ENCODE peak calls at places on chromosomes 3 and 15, in six cellular contexts. Z, E, F, K, G and I are unnamed samples.

GRCh38 chr15:56225520-56225919 is 18.2 kb downstream of the RFX7 start:
- DNase-seq in K (no peak), F (no peak), G (no peak), Z (no peak), E (no peak), I (no peak)

GRCh38 chr15:93035953-93036810 is 52.8 kb downstream of the RGMA start:
- DNase-seq in Z (peak; percentile 28), F (no peak), E (peak; percentile 73), K (peak; percentile 69), G (no peak), I (peak; percentile 59)

GRCh38 chr15:33780011-33780768 is 188.1 kb upstream of the CHRM5 start:
- DNase-seq in F (no peak), G (peak; percentile 2), Z (no peak), E (no peak), K (no peak), I (no peak)

GRCh38 chr3:156388469-156389150 is 166.3 kb downstream of the SSR3 start:
- DNase-seq in Z (no peak), E (no peak), F (no peak), K (no peak), G (no peak), I (no peak)

GRCh38 chr3:150743508-150743907 is 19.5 kb downstream of the SIAH2 start:
- DNase-seq in G (no peak), Z (no peak), E (no peak), F (no peak), K (no peak), I (no peak)

GRCh38 chr3:69364354-69364753 is 21.5 kb downstream of the FRMD4B start:
- DNase-seq in F (no peak), E (no peak), Z (no peak), K (peak; percentile 56), G (no peak), I (no peak)

GRCh38 chr3:49263490-49263889 is 13.5 kb downstream of the C3orf62 start:
- DNase-seq in G (no peak), E (no peak), Z (no peak), K (no peak), F (no peak), I (no peak)

GRCh38 chr3:124761250-124761796 is 31.1 kb downstream of the UMPS start:
- DNase-seq in K (peak; percentile 77), G (peak; percentile 49), E (peak; percentile 68), F (peak; percentile 50), Z (peak; percentile 66), I (peak; percentile 38)

GRCh38 chr15:101020945-101021344 is 101.8 kb downstream of the LRRK1 start:
- DNase-seq in K (no peak), Z (no peak), F (no peak), G (no peak), E (no peak), I (no peak)

GRCh38 chr15:77421370-77421700 is 647 bp downstream of the HMG20A start:
- DNase-seq in F (no peak), K (peak; percentile 7), E (no peak), G (no peak), Z (peak; percentile 15), I (peak; percentile 20)

GRCh38 chr15:65476942-65477341 is 40.5 kb downstream of the DPP8 start:
- DNase-seq in G (no peak), F (no peak), Z (no peak), E (no peak), K (no peak), I (no peak)

GRCh38 chr15:43748376-43748775 is 2.1 kb downstream of the PDIA3 start:
- DNase-seq in E (no peak), K (no peak), F (no peak), Z (no peak), G (no peak), I (no peak)

GRCh38 chr3:153130312-153130977 is 31.6 kb upstream of the RAP2B start:
- DNase-seq in E (no peak), K (no peak), G (peak; percentile 72), Z (no peak), F (no peak), I (no peak)

GRCh38 chr15:82554351-82554750 is 14.1 kb upstream of the RPS17 start:
- DNase-seq in G (no peak), F (no peak), Z (no peak), E (no peak), K (no peak), I (no peak)

GRCh38 chr3:98778383-98778782 is 15.2 kb downstream of the ST3GAL6 start:
- DNase-seq in K (no peak), F (no peak), G (no peak), Z (no peak), E (no peak), I (peak; percentile 81)

GRCh38 chr3:193078996-193079731 is 161.5 kb upstream of the MB21D2 start:
- DNase-seq in Z (no peak), F (no peak), E (no peak), G (no peak), K (no peak), I (no peak)

GRCh38 chr3:169348981-169349942 is 314.2 kb downstream of the MECOM start:
- DNase-seq in K (no peak), E (no peak), Z (no peak), F (no peak), G (no peak), I (no peak)

GRCh38 chr3:14123308-14124222 is 1.1 kb downstream of the CHCHD4 start:
- DNase-seq in E (no peak), G (no peak), Z (no peak), K (no peak), F (no peak), I (no peak)

DNA sequence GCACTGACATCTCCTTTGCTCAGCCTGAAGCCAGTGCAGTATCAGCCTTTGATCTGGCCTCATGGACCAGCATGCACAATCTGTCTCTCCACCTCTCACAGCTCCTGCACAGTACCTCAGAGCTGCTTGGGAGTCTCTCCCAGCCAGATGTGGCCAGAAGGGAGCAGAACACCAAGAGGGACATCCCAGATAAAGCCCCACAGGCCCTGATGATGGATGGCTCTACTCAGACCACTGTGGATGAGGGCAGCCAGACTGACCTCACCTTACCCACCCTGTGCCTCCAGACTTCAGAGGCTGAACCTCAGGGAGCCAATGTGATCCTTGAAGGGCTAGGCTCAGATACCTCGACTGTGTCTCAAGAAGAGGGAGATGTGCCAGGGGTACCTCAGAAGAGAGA is 44.4 kb downstream of the CDAN1 start:
- DNase-seq in K (no peak), E (no peak), F (no peak), Z (no peak), G (no peak), I (no peak)
- TF ChIP-seq GABPA in K (no peak), E (no peak), F (no peak), Z (no peak), G (no peak), I (no peak)

GRCh38 chr3:16040991-16041390 is 133.5 kb upstream of the GALNT15 start:
- DNase-seq in E (no peak), G (no peak), Z (no peak), F (no peak), K (no peak), I (no peak)
- H3K27ac ChIP-seq in E (no peak overlapping the region), G (no peak overlapping the region), Z (no peak overlapping the region), F (no peak overlapping the region), K (no peak overlapping the region), I (no peak overlapping the region)

DNA sequence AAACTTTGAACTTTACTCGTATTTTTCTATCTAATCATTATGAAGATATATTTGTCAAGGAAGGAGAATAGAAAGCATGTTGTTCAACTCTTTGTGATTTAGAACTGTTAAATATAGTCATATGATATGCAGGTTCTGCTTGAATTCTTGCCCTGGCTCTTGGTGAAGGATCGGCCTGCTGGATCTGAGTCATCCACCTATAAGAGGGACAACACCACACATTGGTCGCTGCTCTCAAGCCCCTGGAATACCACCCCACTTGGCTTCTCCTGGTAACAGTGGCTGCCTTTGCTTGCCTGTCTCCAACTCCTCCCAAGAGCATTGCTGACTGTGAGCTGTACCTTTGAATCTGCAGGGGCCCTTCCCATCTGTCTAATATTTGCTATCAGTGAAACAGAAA is 78.8 kb upstream of the DGKG start:
- DNase-seq in Z (no peak), E (no peak), G (no peak), F (no peak), K (no peak), I (no peak)
- H3K4me3 ChIP-seq in Z (no peak overlapping the region), E (no peak overlapping the region), G (no peak overlapping the region), F (no peak overlapping the region), K (no peak overlapping the region), I (no peak overlapping the region)

GRCh38 chr3:142858043-142858442 is 30.8 kb downstream of the PCOLCE2 start:
- DNase-seq in K (no peak), Z (no peak), F (no peak), G (no peak), E (no peak), I (no peak)

GRCh38 chr3:142866841-142867631 is 21.8 kb downstream of the PCOLCE2 start:
- DNase-seq in G (no peak), Z (no peak), F (peak; percentile 84), E (no peak), K (no peak), I (no peak)

GRCh38 chr3:142863965-142864924 is 24.6 kb downstream of the PCOLCE2 start:
- DNase-seq in K (no peak), F (no peak), G (no peak), Z (no peak), E (no peak), I (peak; percentile 15)

GRCh38 chr3:142861926-142862325 is 27.0 kb downstream of the PCOLCE2 start:
- DNase-seq in K (no peak), Z (no peak), G (no peak), F (no peak), E (no peak), I (no peak)

DNA sequence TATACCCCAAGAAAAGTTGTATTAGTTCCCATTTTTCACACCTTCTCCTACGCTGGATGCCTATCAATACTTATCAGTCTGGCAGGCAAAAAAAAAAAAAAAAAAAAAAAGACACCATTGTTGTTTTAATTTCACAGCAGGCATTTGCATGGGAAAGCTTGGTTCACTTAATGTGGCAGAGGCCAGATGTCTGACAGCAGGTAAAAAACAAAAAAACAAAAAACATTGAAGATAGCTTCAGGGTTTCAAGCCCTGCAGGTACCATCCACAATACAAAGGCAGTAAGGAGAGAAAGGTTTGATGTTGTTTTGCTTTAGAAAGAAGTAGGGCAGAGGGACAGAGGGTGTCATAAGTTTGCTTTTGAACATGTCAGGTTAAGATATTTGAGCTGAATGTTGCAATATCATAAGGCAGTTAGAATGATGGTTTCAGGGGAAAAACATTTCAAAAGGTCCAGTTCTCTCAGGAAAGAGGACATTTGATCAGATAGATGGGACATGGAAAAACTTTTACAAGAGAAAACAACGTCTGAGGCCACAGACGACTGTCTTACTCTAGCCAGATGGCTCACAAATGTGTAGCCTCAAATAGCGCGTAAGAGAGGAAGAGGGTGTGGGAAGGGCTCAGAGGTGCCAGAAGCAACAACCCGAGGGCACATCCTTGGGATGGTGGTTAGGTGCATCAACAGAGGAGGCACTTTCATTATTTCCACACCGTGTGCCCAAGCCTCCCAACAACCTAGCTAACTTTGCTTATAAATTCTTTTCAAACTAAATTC is 25.7 kb downstream of the PCOLCE2 start:
- DNase-seq in G (no peak), K (no peak), Z (no peak), F (no peak), E (no peak), I (peak; percentile 33)
- TF ChIP-seq GABPA in G (no peak), K (no peak), Z (no peak), F (no peak), E (no peak), I (no peak)